ENCODE peak calls at places on chromosomes 11 and 22, in four cellular contexts. R is non-pigmented ciliary epithelial cell; J is NCI-H2171 treated with DMSO at 0.1 percent for 48 hours; Y is activated naive CD4-positive, alpha-beta T cell. O is an unnamed sample.

GRCh38 chr11:1178906-1179305 is 21.2 kb downstream of the MUC5AC start:
- DNase-seq in R (no peak), J (no peak), Y (no peak), O (no peak)

GRCh38 chr11:77204792-77205466 is 76.9 kb downstream of the MYO7A start:
- DNase-seq in R (no peak), J (no peak), Y (no peak), O (no peak)

GRCh38 chr11:415640-416041 is 842 bp upstream of the SIGIRR start:
- DNase-seq in R (no peak), J (no peak), Y (no peak), O (no peak)

GRCh38 chr11:62547691-62548281 is 1.2 kb upstream of the AHNAK start:
- DNase-seq in R (no peak), J (no peak), Y (no peak), O (no peak)

GRCh38 chr11:69640995-69641581 is at the start of gene CCND1:
- DNase-seq in R (peak), J (peak), Y (no peak), O (no peak)

GRCh38 chr11:62832346-62833234 is at the start of gene TEX54:
- DNase-seq in R (no peak), J (no peak), Y (no peak), O (peak)

GRCh38 chr22:47071078-47071811 is 308.8 kb downstream of the TBC1D22A start:
- DNase-seq in R (no peak), J (no peak), Y (no peak), O (no peak)

GRCh38 chr11:65778431-65778900 is 2.3 kb downstream of the AP5B1 start:
- DNase-seq in R (no peak), J (no peak), Y (no peak), O (no peak)

GRCh38 chr11:72220696-72221363 is 3.7 kb upstream of the INPPL1 start:
- DNase-seq in R (no peak), J (no peak), Y (no peak), O (no peak)

GRCh38 chr22:39937881-39938280 is 22.3 kb upstream of the TMA7B start:
- DNase-seq in R (no peak), J (no peak), Y (no peak), O (no peak)

GRCh38 chr11:33772300-33772699 is 2.0 kb downstream of the FBXO3 start:
- DNase-seq in R (no peak), J (no peak), Y (no peak), O (no peak)

GRCh38 chr11:27319065-27319464 is 44.0 kb downstream of the CCDC34 start:
- DNase-seq in R (no peak), J (no peak), Y (no peak), O (no peak)

GRCh38 chr11:69800278-69800677 is 18.9 kb downstream of the FGF3 start:
- DNase-seq in R (no peak), J (no peak), Y (no peak), O (no peak)

GRCh38 chr11:69165775-69166174 is 10.0 kb downstream of the SMIM38 start:
- DNase-seq in R (no peak), J (no peak), Y (no peak), O (no peak)

GRCh38 chr11:59551651-59552521 is 40.5 kb downstream of the OR4D9 start:
- DNase-seq in R (no peak), J (peak), Y (no peak), O (no peak)

GRCh38 chr22:32587449-32587848 is 112.8 kb downstream of the FBXO7 start:
- DNase-seq in R (no peak), J (no peak), Y (no peak), O (no peak)

GRCh38 chr11:134762248-134763029 is 350.4 kb upstream of the B3GAT1 start:
- DNase-seq in R (no peak), J (no peak), Y (no peak), O (no peak)

GRCh38 chr22:28899199-28899853 is 16.0 kb downstream of the ZNRF3 start:
- DNase-seq in R (no peak), J (peak), Y (no peak), O (no peak)

GRCh38 chr11:6601041-6601461 is 2.4 kb downstream of the RRP8 start:
- DNase-seq in R (no peak), J (no peak), Y (no peak), O (no peak)

GRCh38 chr22:45758603-45759002 is 87.0 kb downstream of the ATXN10 start:
- DNase-seq in R (no peak), J (no peak), Y (no peak), O (no peak)

GRCh38 chr11:65606876-65607613 is 7.0 kb downstream of the MAP3K11 start:
- DNase-seq in R (peak), J (no peak), Y (no peak), O (no peak)

O was measured in stimulated activated CD8-positive, alpha-beta memory T cell treated with anti-CD3 and anti-CD28 coated beads, Interleukin-7, amount 100 ng/mL, for 1 hour.